ENCODE peak calls at places on chromosome 3, in five cellular contexts. D is GDM1; U is AG08395; K is kidney epithelial cell; I is activated naive CD4-positive, alpha-beta T cell treated with anti-CD3 and anti-CD28 coated beads, Interleukin-2, amount 10 ng/mL, durations not matched to agents 7 days and 5 days. E is an unnamed sample.

GRCh38 chr3:115275897-115276296 is 128.8 kb upstream of the ZBTB20 start:
- DNase-seq in D (no peak), U (peak; percentile 18), K (no peak), I (no peak), E (no peak)

GRCh38 chr3:90062018-90062417 is 954.6 kb downstream of the EPHA3 start:
- DNase-seq in D (no peak), U (no peak), K (peak; percentile 19), I (no peak), E (no peak)

GRCh38 chr3:132538072-132538471 is 59.0 kb upstream of the ACKR4 start:
- DNase-seq in D (no peak), U (no peak), K (no peak), I (no peak), E (no peak)

GRCh38 chr3:133452603-133453313 is 52.9 kb downstream of the BFSP2 start:
- DNase-seq in D (no peak), U (no peak), K (no peak), I (no peak), E (no peak)

GRCh38 chr3:111851511-111851954 is 7.5 kb upstream of the PHLDB2 start:
- DNase-seq in D (no peak), U (peak; percentile 28), K (no peak), I (no peak), E (no peak)

GRCh38 chr3:140397847-140398246 is 280.0 kb upstream of the TRIM42 start:
- DNase-seq in D (no peak), U (no peak), K (no peak), I (no peak), E (no peak)

GRCh38 chr3:15205934-15206661 is at the start of gene CAPN7:
- DNase-seq in D (no peak), U (peak; percentile 98), K (peak; percentile 66), I (peak; percentile 95), E (peak; percentile 97)

GRCh38 chr3:27166888-27167287 is 202.3 kb downstream of the NEK10 start:
- DNase-seq in D (no peak), U (peak; percentile 94), K (peak; percentile 84), I (no peak), E (no peak)

GRCh38 chr3:104947946-104948345 is 418.8 kb upstream of the ALCAM start:
- DNase-seq in D (no peak), U (no peak), K (no peak), I (no peak), E (no peak)

GRCh38 chr3:193948459-193948858 is 187.5 kb upstream of the HES1 start:
- DNase-seq in D (no peak), U (no peak), K (no peak), I (no peak), E (no peak)

GRCh38 chr3:45137656-45138181 is 8.5 kb downstream of the CDCP1 start:
- DNase-seq in D (no peak), U (no peak), K (no peak), I (no peak), E (no peak)

GRCh38 chr3:155560594-155560993 is 184.3 kb downstream of the PLCH1 start:
- DNase-seq in D (no peak), U (peak; percentile 49), K (peak; percentile 61), I (no peak), E (no peak)

GRCh38 chr3:144119611-144120010 is 148.0 kb downstream of the DIPK2A start:
- DNase-seq in D (no peak), U (no peak), K (no peak), I (no peak), E (no peak)

GRCh38 chr3:50529996-50530706 is 26.7 kb upstream of the CACNA2D2 start:
- DNase-seq in D (no peak), U (no peak), K (no peak), I (no peak), E (no peak)

GRCh38 chr3:12194209-12194608 is 35.5 kb upstream of the TIMP4 start:
- DNase-seq in D (peak; percentile 44), U (peak; percentile 56), K (peak; percentile 68), I (no peak), E (no peak)

GRCh38 chr3:134143828-134144390 is 106.8 kb downstream of the RYK start:
- DNase-seq in D (no peak), U (no peak), K (no peak), I (no peak), E (no peak)

GRCh38 chr3:160183375-160184076 is 41.7 kb upstream of the C3orf80 start:
- DNase-seq in D (no peak), U (no peak), K (no peak), I (no peak), E (no peak)

GRCh38 chr3:64207289-64208086 is 17.8 kb downstream of the PRICKLE2 start:
- DNase-seq in D (no peak), U (peak; percentile 48), K (no peak), I (no peak), E (no peak)

GRCh38 chr3:50246517-50246954 is 10.5 kb downstream of the GNAI2 start:
- DNase-seq in D (peak; percentile 18), U (peak; percentile 80), K (peak; percentile 78), I (peak; percentile 90), E (peak; percentile 77)

GRCh38 chr3:184911570-184911969 is 99.6 kb downstream of the VPS8 start:
- DNase-seq in D (no peak), U (no peak), K (no peak), I (no peak), E (no peak)

GRCh38 chr3:4162132-4162531 is 141.0 kb upstream of the SETMAR start:
- DNase-seq in D (no peak), U (no peak), K (no peak), I (no peak), E (no peak)

GRCh38 chr3:177935008-177935407 is 601.2 kb upstream of the KCNMB2 start:
- DNase-seq in D (no peak), U (no peak), K (no peak), I (no peak), E (no peak)

GRCh38 chr3:120172070-120172469 is 77.8 kb upstream of the GSK3B start:
- DNase-seq in D (no peak), U (peak; percentile 65), K (no peak), I (no peak), E (no peak)

GRCh38 chr3:147411235-147411607 is 2.1 kb downstream of the ZIC1 start:
- DNase-seq in D (no peak), U (peak; percentile 42), K (no peak), I (no peak), E (no peak)

GRCh38 chr3:12545473-12545791 is at the start of gene MKRN2OS:
- DNase-seq in D (no peak), U (no peak), K (peak; percentile 53), I (no peak), E (no peak)

GRCh38 chr3:126315083-126315658 is 42.0 kb downstream of the KLF15 start:
- DNase-seq in D (no peak), U (no peak), K (no peak), I (no peak), E (no peak)

GRCh38 chr3:117628896-117629295 is 919.3 kb downstream of the TUSC7 start:
- DNase-seq in D (no peak), U (peak; percentile 24), K (no peak), I (no peak), E (no peak)

GRCh38 chr3:58535531-58536500 is 1.2 kb downstream of the ACOX2 start:
- DNase-seq in D (peak; percentile 17), U (no peak), K (no peak), I (no peak), E (no peak)

GRCh38 chr3:42446111-42447050 is 36.0 kb upstream of the LYZL4 start:
- DNase-seq in D (no peak), U (no peak), K (no peak), I (no peak), E (no peak)

GRCh38 chr3:118781879-118782278 is 252.8 kb downstream of the IGSF11 start:
- DNase-seq in D (no peak), U (no peak), K (no peak), I (no peak), E (no peak)

GRCh38 chr3:43523454-43524053 is 98.3 kb downstream of the ANO10 start:
- DNase-seq in D (no peak), U (no peak), K (no peak), I (no peak), E (peak; percentile 9)

GRCh38 chr3:26118165-26118564 is 328.3 kb downstream of the OXSM start:
- DNase-seq in D (no peak), U (no peak), K (no peak), I (no peak), E (no peak)

GRCh38 chr3:107674371-107674770 is 151.6 kb downstream of the BBX start:
- DNase-seq in D (no peak), U (no peak), K (peak; percentile 28), I (no peak), E (no peak)

GRCh38 chr3:142929109-142929508 is 34.4 kb downstream of the PAQR9 start:
- DNase-seq in D (peak; percentile 47), U (peak; percentile 52), K (no peak), I (peak; percentile 62), E (peak; percentile 48)

GRCh38 chr3:129112308-129113052 is 9.1 kb downstream of the RAB43 start:
- DNase-seq in D (no peak), U (no peak), K (peak; percentile 19), I (peak; percentile 60), E (no peak)

E was measured in GM13977.